ENCODE peak calls at places on chromosomes 3 and 15, in five cellular contexts. V is uterus, Y is PC-9, F is glutamatergic neuron, T is transverse colon. Z is an unnamed sample.

GRCh38 chr15:33656090-33656670 is 312.1 kb upstream of the CHRM5 start:
- DNase-seq in Y (no peak), T (no peak), V (no peak), F (no peak), Z (no peak)

GRCh38 chr3:132283440-132283839 is 33.8 kb upstream of the ACP3 start:
- DNase-seq in T (no peak), V (no peak), F (no peak), Y (peak; percentile 59), Z (no peak)

GRCh38 chr15:77030928-77031375 is 36.0 kb downstream of the PSTPIP1 start:
- DNase-seq in Y (no peak), V (peak; percentile 12), F (no peak), T (peak; percentile 7), Z (no peak)

GRCh38 chr3:105066106-105066839 is 300.4 kb upstream of the ALCAM start:
- DNase-seq in T (no peak), V (no peak), F (no peak), Y (no peak), Z (no peak)

GRCh38 chr15:70775160-70775559 is 11.8 kb upstream of the UACA start:
- DNase-seq in T (no peak), F (no peak), Y (peak; percentile 40), V (no peak), Z (no peak)

GRCh38 chr3:1404270-1404669 is 311.4 kb downstream of the CNTN6 start:
- DNase-seq in V (no peak), Y (no peak), T (no peak), F (no peak), Z (no peak)

GRCh38 chr15:88021601-88022000 is 234.9 kb downstream of the NTRK3 start:
- DNase-seq in Y (no peak), V (no peak), T (no peak), F (no peak), Z (no peak)

GRCh38 chr3:129087138-129087702 is 26.6 kb downstream of the GP9 start:
- DNase-seq in V (peak; percentile 73), Y (no peak), T (no peak), F (no peak), Z (no peak)

GRCh38 chr3:129230311-129231019 is 18.9 kb upstream of the COPG1 start:
- DNase-seq in T (no peak), Y (peak; percentile 91), F (no peak), V (no peak), Z (no peak)

GRCh38 chr15:43370310-43370974 is 401 bp downstream of the ZSCAN29 start:
- DNase-seq in F (peak; percentile 78), V (peak; percentile 20), T (peak; percentile 22), Y (no peak), Z (peak; percentile 57)

GRCh38 chr15:88648357-88649214 is 9.8 kb downstream of the ISG20 start:
- DNase-seq in F (no peak), V (peak; percentile 20), T (peak; percentile 73), Y (peak; percentile 51), Z (no peak)

GRCh38 chr15:70752142-70752754 is 11.1 kb downstream of the UACA start:
- DNase-seq in T (peak; percentile 34), V (peak; percentile 39), F (no peak), Y (no peak), Z (no peak)

GRCh38 chr3:124076231-124076630 is 84.3 kb upstream of the ROPN1 start:
- DNase-seq in Y (no peak), V (no peak), T (no peak), F (no peak), Z (no peak)

GRCh38 chr15:51134416-51135199 is 39.9 kb upstream of the TNFAIP8L3 start:
- DNase-seq in T (no peak), Y (no peak), F (no peak), V (no peak), Z (no peak)

GRCh38 chr15:80991446-80991845 is 1.8 kb upstream of the MESD start:
- DNase-seq in V (peak; percentile 69), Y (no peak), T (peak; percentile 43), F (no peak), Z (no peak)

GRCh38 chr15:90596943-90597342 is 67.2 kb downstream of the CRTC3 start:
- DNase-seq in V (no peak), F (no peak), T (no peak), Y (no peak), Z (no peak)

GRCh38 chr3:183497313-183497712 is 58.2 kb downstream of the KLHL6 start:
- DNase-seq in V (no peak), F (no peak), Y (no peak), T (no peak), Z (no peak)

GRCh38 chr15:67836477-67836876 is 3.4 kb downstream of the RNU6-1 start:
- DNase-seq in Y (no peak), F (peak; percentile 66), T (peak; percentile 62), V (peak; percentile 55), Z (no peak)

GRCh38 chr15:52163321-52164190 is 27.6 kb downstream of the GNB5 start:
- DNase-seq in Y (no peak), T (no peak), V (no peak), F (peak; percentile 53), Z (peak; percentile 36)

GRCh38 chr3:13197795-13198194 is 124.6 kb upstream of the IQSEC1 start:
- DNase-seq in F (no peak), T (no peak), V (no peak), Y (no peak), Z (no peak)

GRCh38 chr15:48046813-48047483 is 73.8 kb upstream of the SLC24A5 start:
- DNase-seq in F (no peak), T (no peak), V (no peak), Y (no peak), Z (no peak)

DNA sequence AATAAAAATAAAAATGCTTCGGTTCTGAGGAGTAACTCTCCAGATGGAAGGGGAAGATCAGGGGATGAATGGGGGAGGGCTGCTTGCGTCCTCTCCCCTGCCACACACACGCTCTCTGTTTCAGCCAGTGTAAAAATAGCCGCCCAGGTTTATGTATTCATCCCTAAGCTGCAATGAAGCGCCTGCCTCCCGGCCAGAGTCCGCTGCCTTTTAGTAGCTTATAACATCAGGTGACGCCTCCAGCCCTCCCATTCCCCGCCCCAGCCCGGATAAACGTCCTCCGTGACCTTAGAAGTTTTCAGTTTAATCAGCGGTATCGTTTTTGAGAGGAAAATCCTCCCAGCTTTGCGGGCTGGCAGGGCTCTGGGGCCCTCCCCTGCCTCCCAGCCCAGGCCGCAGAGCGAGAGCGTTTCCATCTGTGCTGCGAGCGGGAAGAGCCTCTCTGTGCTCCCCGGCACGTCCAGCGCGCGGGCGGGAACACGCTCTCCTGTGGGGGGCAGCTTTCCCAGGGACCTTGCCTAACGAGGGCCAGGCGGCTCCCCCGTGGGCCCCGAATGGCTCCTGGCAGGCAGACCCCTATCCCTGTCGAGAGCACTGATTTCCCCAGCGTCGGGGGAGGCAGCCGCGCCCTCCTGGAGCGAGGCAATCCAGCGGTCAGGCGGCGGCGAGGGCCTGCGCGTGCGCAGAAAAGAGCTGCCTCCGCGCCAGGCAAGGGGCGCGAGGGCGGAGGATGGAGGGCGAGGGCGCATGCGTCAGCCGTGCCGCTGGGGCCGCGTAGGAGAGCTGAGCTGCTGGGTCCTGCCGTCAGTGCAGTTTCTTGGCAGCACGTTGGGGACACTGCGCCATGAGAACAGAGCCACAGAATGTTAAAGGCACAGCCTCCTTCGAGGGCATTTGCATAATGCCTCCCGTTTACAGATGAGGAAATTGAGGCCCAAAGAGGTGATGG is 71.2 kb downstream of the CCNL1 start:
- DNase-seq in F (peak; percentile 98), Y (peak; percentile 90), T (peak; percentile 96), V (peak; percentile 96), Z (peak; percentile 98)
- TF ChIP-seq CTCF in F (no peak), Y (no peak), T (no peak), V (peak; percentile 10), Z (no peak)

GRCh38 chr3:9806137-9806536 is 3.9 kb upstream of the TTLL3 start:
- DNase-seq in Y (no peak), T (no peak), F (no peak), V (no peak), Z (no peak)

GRCh38 chr3:9795212-9795611 is 2.3 kb downstream of the ARPC4 start:
- DNase-seq in F (no peak), T (no peak), V (no peak), Y (no peak), Z (no peak)

GRCh38 chr3:9797196-9797945 is 4.5 kb downstream of the ARPC4 start:
- DNase-seq in F (no peak), Y (no peak), T (no peak), V (no peak), Z (no peak)

GRCh38 chr3:9803494-9803893 is 6.6 kb upstream of the TTLL3 start:
- DNase-seq in T (no peak), F (no peak), Y (no peak), V (no peak), Z (no peak)

DNA sequence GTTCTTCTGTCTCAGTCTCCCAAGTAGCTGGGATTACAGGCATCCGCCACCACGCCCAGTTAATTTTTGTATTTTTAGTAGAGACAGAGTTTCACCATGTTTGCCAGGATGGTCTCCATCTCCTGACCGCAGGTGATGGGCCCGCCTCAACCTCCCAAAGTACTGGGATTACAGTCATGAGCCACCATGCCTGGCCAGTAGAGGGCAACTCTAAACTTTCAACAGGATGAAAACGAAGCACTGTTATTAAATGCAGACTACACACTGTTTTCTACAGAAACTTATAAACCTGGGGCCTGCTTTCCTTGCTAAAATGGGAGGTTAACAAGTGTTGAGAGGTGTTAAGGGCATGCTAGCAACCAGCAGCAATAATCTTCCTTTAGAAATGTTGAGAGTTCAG is 7.6 kb downstream of the ARPC4 start:
- DNase-seq in Y (no peak), T (no peak), V (no peak), F (no peak), Z (no peak)
- TF ChIP-seq CTCF in Y (peak; percentile 65), T (no peak), V (no peak), F (peak; percentile 19), Z (no peak)

DNA sequence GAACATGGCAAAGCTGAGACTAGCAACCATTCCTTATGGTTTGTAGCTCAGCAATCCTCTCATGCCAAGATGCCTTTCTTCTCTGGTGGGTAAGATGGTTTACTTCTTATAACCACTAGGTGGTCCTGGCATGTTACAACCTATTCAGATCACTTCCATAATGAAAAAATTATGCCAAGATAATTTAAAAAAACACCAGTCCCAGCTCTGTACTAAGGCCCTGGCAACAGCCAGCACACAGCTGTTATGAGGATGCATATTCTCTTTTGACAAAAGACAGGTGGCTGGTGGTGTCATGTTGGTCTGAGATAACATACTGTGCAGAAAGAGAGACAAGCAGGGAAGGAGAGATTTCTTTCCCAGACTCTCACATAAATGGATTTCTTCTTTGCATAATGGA is 65.7 kb upstream of the FRMD4B start:
- DNase-seq in V (no peak), Y (no peak), F (no peak), T (no peak), Z (no peak)
- TF ChIP-seq CTCF in V (no peak), Y (peak; percentile 33), F (peak; percentile 51), T (peak; percentile 10), Z (no peak)

DNA sequence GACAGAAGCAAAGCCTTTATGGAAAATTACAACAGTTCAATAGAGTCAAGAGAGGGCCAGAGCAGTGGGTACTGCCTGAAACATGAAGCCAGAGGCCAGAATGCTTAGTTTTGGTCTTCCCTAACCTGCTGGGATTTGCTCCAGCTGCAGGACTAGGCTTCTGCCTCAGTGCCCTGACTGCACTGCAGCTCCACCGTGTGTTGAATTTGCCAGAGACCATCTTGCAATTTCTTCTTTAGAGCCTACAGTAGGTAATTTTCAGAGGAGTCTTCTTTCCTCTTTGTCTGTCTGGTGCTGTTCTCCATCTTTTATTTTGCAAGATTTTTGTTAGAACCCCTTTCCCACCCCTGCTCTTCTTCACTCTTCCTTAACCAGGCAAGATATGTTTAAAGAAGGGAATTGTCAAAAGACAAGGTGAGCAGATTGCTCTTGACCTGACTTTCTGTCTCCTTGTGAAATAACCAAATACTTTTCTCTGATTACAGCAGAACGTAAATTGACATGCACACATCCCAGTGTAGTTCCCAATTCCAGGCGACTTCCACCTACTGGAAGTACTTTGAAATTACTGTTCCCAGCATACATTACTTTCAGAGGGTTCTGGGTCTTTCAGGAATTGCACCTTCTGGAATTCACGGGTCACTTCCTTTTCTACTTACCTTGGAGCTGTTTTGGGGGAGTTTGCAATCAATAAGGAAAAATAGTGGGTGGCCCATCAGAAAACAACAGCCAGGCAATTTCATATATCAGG is 161.2 kb downstream of the MINAR1 start:
- DNase-seq in T (no peak), F (no peak), V (no peak), Y (no peak), Z (no peak)
- TF ChIP-seq CTCF in T (no peak), F (peak; percentile 32), V (no peak), Y (peak; percentile 43), Z (peak; percentile 11)

Z was measured in nephron progenitor cell.